ENCODE peak calls at places on chromosomes 16 and 17, in six cellular contexts. D, E, Z, U, V and Q are unnamed samples.

GRCh38 chr16:2686912-2687507 is 4.7 kb downstream of the KCTD5 start:
- DNase-seq in U (peak; percentile 92), Z (peak; percentile 71), D (no peak), V (no peak), E (no peak), Q (no peak)

GRCh38 chr16:23803591-23804123 is 32.1 kb upstream of the PRKCB start:
- DNase-seq in V (peak; percentile 46), Z (peak; percentile 75), U (peak; percentile 92), D (no peak), E (peak; percentile 83), Q (peak; percentile 45)

GRCh38 chr17:17018612-17019429 is 23.4 kb upstream of the MPRIP start:
- DNase-seq in D (no peak), E (no peak), V (peak; percentile 91), Z (peak; percentile 93), U (peak; percentile 56), Q (no peak)

GRCh38 chr17:81237591-81238489 is 1.0 kb downstream of the TEPSIN start:
- DNase-seq in Z (no peak), U (no peak), D (no peak), V (no peak), E (no peak), Q (no peak)

GRCh38 chr16:86862596-86862995 is 284.2 kb downstream of the FOXL1 start:
- DNase-seq in Z (no peak), D (no peak), V (no peak), E (no peak), U (no peak), Q (no peak)

GRCh38 chr16:70526403-70526802 is 2.8 kb downstream of the SF3B3 start:
- DNase-seq in V (no peak), D (no peak), U (no peak), E (no peak), Z (no peak), Q (no peak)

GRCh38 chr17:63911657-63912100 is 621 bp upstream of the CSHL1 start:
- DNase-seq in E (peak; percentile 74), U (no peak), Z (no peak), D (no peak), V (no peak), Q (peak; percentile 21)

GRCh38 chr16:26317885-26318284 is 626.1 kb downstream of the HS3ST4 start:
- DNase-seq in D (no peak), U (no peak), E (no peak), V (no peak), Z (no peak), Q (no peak)

GRCh38 chr17:72826602-72827001 is 265.9 kb downstream of the SLC39A11 start:
- DNase-seq in U (no peak), D (no peak), V (no peak), Z (no peak), E (no peak), Q (no peak)

GRCh38 chr17:61423967-61424649 is 24.5 kb downstream of the TBX2 start:
- DNase-seq in U (no peak), D (peak; percentile 87), V (no peak), E (no peak), Z (no peak), Q (no peak)

GRCh38 chr17:63649813-63650212 is 27.6 kb downstream of the MAP3K3 start:
- DNase-seq in V (no peak), U (no peak), E (no peak), D (no peak), Z (peak; percentile 55), Q (peak; percentile 74)

GRCh38 chr16:66309409-66309808 is 57.1 kb upstream of the CDH5 start:
- DNase-seq in Z (no peak), V (no peak), U (peak; percentile 42), D (no peak), E (no peak), Q (no peak)

GRCh38 chr17:38443356-38444026 is 15.2 kb downstream of the ARHGAP23 start:
- DNase-seq in D (no peak), E (no peak), V (no peak), U (no peak), Z (no peak), Q (no peak)

GRCh38 chr16:29804455-29805231 is 1.7 kb upstream of the MAZ start:
- DNase-seq in Z (peak; percentile 81), U (peak; percentile 83), V (peak; percentile 45), D (no peak), E (peak; percentile 28), Q (peak; percentile 74)

GRCh38 chr17:44887971-44888955 is 11.0 kb downstream of the EFTUD2 start:
- DNase-seq in Z (peak; percentile 32), V (no peak), U (no peak), D (no peak), E (no peak), Q (peak; percentile 86)

GRCh38 chr16:82715833-82716232 is 89.1 kb downstream of the CDH13 start:
- DNase-seq in U (no peak), Z (no peak), V (no peak), D (no peak), E (no peak), Q (no peak)

GRCh38 chr17:17304521-17304985 is 1.4 kb downstream of the NT5M start:
- DNase-seq in V (no peak), U (no peak), Z (no peak), D (no peak), E (no peak), Q (peak; percentile 28)

GRCh38 chr16:73053379-73054130 is 5.6 kb upstream of the ZFHX3 start:
- DNase-seq in Z (no peak), U (no peak), D (no peak), V (no peak), E (peak; percentile 72), Q (no peak)

GRCh38 chr17:80599546-80600305 is 55.1 kb downstream of the RPTOR start:
- DNase-seq in E (no peak), D (no peak), Z (no peak), V (no peak), U (no peak), Q (no peak)

GRCh38 chr16:84454611-84455010 is 49.8 kb downstream of the MEAK7 start:
- DNase-seq in E (no peak), V (no peak), U (peak; percentile 62), Z (no peak), D (no peak), Q (no peak)

GRCh38 chr17:70555723-70556122 is 386.4 kb downstream of the KCNJ2 start:
- DNase-seq in E (no peak), Z (no peak), D (no peak), U (no peak), V (no peak), Q (no peak)
- TF ChIP-seq POLR2AphosphoS5 in E (no peak), Z (no peak), D (no peak), U (no peak), V (no peak), Q (no peak)

GRCh38 chr17:50094243-50094752 is 853 bp upstream of the PDK2 start:
- DNase-seq in D (peak; percentile 98), Z (peak; percentile 94), V (peak; percentile 91), E (peak; percentile 96), U (peak; percentile 96), Q (peak; percentile 63)
- TF ChIP-seq POLR2AphosphoS5 in D (no peak), Z (no peak), V (peak; percentile 70), E (no peak), U (peak; percentile 51), Q (no peak)

GRCh38 chr16:10180771-10181163 is 1.5 kb downstream of the GRIN2A start:
- DNase-seq in D (no peak), U (peak; percentile 71), V (no peak), Z (no peak), E (peak; percentile 97), Q (no peak)

GRCh38 chr16:10182186-10182683 is at the start of gene GRIN2A:
- DNase-seq in E (peak; percentile 57), V (no peak), Z (no peak), D (no peak), U (no peak), Q (no peak)

GRCh38 chr16:10181196-10182162 is 749 bp downstream of the GRIN2A start:
- DNase-seq in E (peak; percentile 88), V (peak; percentile 44), U (peak; percentile 84), D (no peak), Z (peak; percentile 48), Q (peak; percentile 16)

GRCh38 chr16:10178079-10178478 is 4.1 kb downstream of the GRIN2A start:
- DNase-seq in D (no peak), U (no peak), V (no peak), E (no peak), Z (no peak), Q (no peak)

DNA sequence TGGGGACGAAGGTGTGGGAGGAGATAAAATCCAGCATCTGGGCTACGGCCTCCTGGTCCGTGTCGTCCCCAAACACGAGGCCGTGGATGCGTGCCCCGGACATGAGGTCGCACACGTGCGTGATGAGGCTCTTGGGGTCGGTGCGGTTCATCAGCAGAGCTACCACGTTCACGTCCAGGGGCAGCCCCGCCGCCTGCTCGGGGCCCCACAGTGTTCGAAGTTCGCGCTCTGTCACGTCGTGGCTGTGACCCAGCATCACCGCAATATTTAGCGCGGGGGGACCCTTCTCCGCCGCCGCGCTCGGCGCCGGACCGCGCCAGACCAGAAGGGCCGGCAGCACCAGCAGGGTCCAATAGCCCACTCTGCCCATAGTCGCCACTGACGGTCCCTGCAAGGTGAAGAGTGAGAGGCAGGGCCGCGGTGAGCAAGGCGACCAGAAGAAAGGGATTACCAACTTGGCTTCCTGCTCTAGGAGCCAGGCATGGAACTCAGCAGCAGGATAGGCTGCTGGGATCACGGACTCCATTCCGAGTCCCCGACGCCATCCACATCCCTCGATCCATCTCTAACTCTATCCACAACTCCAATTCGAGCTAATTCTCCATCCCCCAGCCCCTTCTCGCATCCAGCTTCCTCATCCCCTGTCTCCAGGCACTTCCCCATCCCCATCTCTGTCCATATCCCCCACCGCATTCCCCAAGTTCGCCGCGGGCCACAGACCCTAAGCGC is 2.0 kb downstream of the GRIN2A start:
- DNase-seq in E (no peak), D (no peak), Z (no peak), V (no peak), U (no peak), Q (no peak)
- TF ChIP-seq POLR2AphosphoS5 in E (no peak), D (no peak), Z (no peak), V (no peak), U (no peak), Q (no peak)

GRCh38 chr17:48720263-48721008 is 1.9 kb downstream of the PRAC1 start:
- DNase-seq in E (no peak), D (no peak), U (no peak), V (no peak), Z (no peak), Q (no peak)

GRCh38 chr17:48723555-48724239 is 712 bp downstream of the PRAC2 start:
- DNase-seq in E (peak; percentile 88), U (no peak), Z (no peak), V (peak; percentile 67), D (no peak), Q (no peak)

GRCh38 chr17:48722924-48723554 is at the start of gene PRAC2:
- DNase-seq in U (no peak), V (peak; percentile 86), E (peak; percentile 83), D (no peak), Z (no peak), Q (no peak)

GRCh38 chr17:48721009-48721402 is 1.3 kb downstream of the PRAC1 start:
- DNase-seq in Z (no peak), U (no peak), D (no peak), V (peak; percentile 56), E (no peak), Q (no peak)

DNA sequence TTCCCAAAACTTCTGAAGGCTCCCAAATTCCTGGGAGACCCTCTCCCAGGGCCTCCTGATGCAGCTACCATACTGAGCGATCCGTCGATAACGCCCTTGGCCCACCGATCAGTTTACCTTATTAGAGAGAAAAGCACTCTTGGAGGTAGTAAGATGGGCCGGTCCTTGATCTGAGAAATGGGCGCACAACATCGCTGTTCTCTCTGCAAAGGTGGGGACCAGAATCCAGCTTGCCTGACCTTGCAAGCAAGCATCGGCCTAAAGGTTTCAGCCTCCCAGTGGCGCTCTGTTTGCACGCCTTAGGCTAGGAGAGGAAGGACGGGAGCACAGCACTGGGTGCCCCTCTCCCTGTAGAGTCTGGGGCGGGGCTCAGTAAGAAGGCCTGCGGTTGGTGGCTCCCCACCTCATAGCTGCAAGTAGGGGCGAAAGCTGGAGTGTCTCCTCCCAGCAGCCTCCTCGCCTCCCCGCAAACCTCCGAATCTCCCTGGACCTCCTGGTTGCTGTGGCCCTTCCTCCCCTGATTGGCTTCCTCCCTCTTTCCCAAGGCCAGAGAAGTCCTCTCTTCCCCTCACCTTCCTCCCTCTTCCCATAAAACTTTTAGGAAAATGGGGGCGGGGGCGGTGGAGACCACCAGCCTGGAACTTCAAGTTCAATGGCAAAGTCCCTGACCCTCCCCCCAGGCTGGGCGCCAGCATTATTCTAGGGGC is at the start of gene PRAC1:
- DNase-seq in D (no peak), U (no peak), Z (no peak), E (peak; percentile 63), V (peak; percentile 93), Q (no peak)
- TF ChIP-seq POLR2AphosphoS5 in D (no peak), U (no peak), Z (no peak), E (no peak), V (peak; percentile 68), Q (no peak)